ENCODE peak calls at places on chromosomes 3 and 15, in seven cellular contexts. C, K, F, E, V, Z and B are unnamed samples.

GRCh38 chr3:87426916-87427315 is 150.5 kb upstream of the POU1F1 start:
- DNase-seq in C (no peak), K (no peak), F (no peak), E (no peak), V (no peak), Z (no peak), B (no peak)

GRCh38 chr3:126982125-126982521 is 792 bp upstream of the PLXNA1 start:
- DNase-seq in C (peak; percentile 27), K (peak; percentile 44), F (no peak), E (peak; percentile 75), V (peak; percentile 73), Z (no peak), B (peak; percentile 73)

GRCh38 chr3:146594843-146595482 is 10.2 kb downstream of the PLSCR5 start:
- DNase-seq in C (peak; percentile 33), K (no peak), F (no peak), E (peak; percentile 5), V (peak; percentile 6), Z (no peak), B (no peak)

GRCh38 chr15:48833526-48833925 is 22.7 kb upstream of the CEP152 start:
- DNase-seq in C (no peak), K (no peak), F (no peak), E (no peak), V (no peak), Z (no peak), B (no peak)

GRCh38 chr3:53073553-53074365 is 27.9 kb upstream of the SFMBT1 start:
- DNase-seq in C (no peak), K (no peak), F (no peak), E (no peak), V (peak; percentile 77), Z (no peak), B (no peak)

GRCh38 chr15:52392008-52392687 is 96.5 kb upstream of the MYO5C start:
- DNase-seq in C (peak; percentile 45), K (no peak), F (no peak), E (no peak), V (no peak), Z (peak; percentile 41), B (no peak)

GRCh38 chr3:197709135-197709534 is 27.6 kb downstream of the RUBCN start:
- DNase-seq in C (no peak), K (no peak), F (no peak), E (peak; percentile 62), V (peak; percentile 60), Z (no peak), B (no peak)

GRCh38 chr3:142180761-142181362 is 31.5 kb upstream of the TFDP2 start:
- DNase-seq in C (peak; percentile 34), K (no peak), F (peak; percentile 29), E (peak; percentile 52), V (peak; percentile 52), Z (no peak), B (peak; percentile 59)

GRCh38 chr3:104673981-104674380 is 692.7 kb upstream of the ALCAM start:
- DNase-seq in C (peak; percentile 17), K (no peak), F (no peak), E (no peak), V (no peak), Z (no peak), B (no peak)

GRCh38 chr3:172530101-172530561 is 6.9 kb upstream of the TNFSF10 start:
- DNase-seq in C (no peak), K (no peak), F (no peak), E (no peak), V (no peak), Z (no peak), B (no peak)

GRCh38 chr15:70051948-70052633 is 45.6 kb downstream of the TLE3 start:
- DNase-seq in C (no peak), K (no peak), F (no peak), E (no peak), V (no peak), Z (no peak), B (no peak)

GRCh38 chr15:52150878-52151277 is 38.3 kb upstream of the BCL2L10 start:
- DNase-seq in C (no peak), K (no peak), F (no peak), E (no peak), V (no peak), Z (no peak), B (no peak)

GRCh38 chr3:123071146-123071545 is 4.3 kb downstream of the PDIA5 start:
- DNase-seq in C (peak; percentile 51), K (no peak), F (no peak), E (no peak), V (peak; percentile 34), Z (no peak), B (no peak)

GRCh38 chr15:100328796-100329195 is 13.0 kb downstream of the ADAMTS17 start:
- DNase-seq in C (no peak), K (no peak), F (no peak), E (no peak), V (no peak), Z (no peak), B (no peak)

GRCh38 chr15:75916978-75917377 is 13.3 kb downstream of the FBXO22 start:
- DNase-seq in C (no peak), K (no peak), F (no peak), E (no peak), V (no peak), Z (no peak), B (no peak)

GRCh38 chr15:99564221-99565030 is 1.4 kb upstream of the MEF2A start:
- DNase-seq in C (peak; percentile 13), K (no peak), F (peak; percentile 32), E (peak; percentile 67), V (peak; percentile 69), Z (no peak), B (no peak)

GRCh38 chr3:52333869-52334557 is 17.9 kb downstream of the DNAH1 start:
- DNase-seq in C (peak; percentile 35), K (no peak), F (no peak), E (no peak), V (no peak), Z (no peak), B (peak; percentile 1)

GRCh38 chr15:40358492-40359353 is 704 bp downstream of the DISP2 start:
- DNase-seq in C (no peak), K (no peak), F (peak; percentile 66), E (peak; percentile 29), V (peak; percentile 56), Z (no peak), B (no peak)
- TF ChIP-seq CTCF in C (peak; percentile 1), K (no peak), F (no peak), E (no peak), V (no peak), Z (peak; percentile 5), B (no peak)

GRCh38 chr3:27681249-27681748 is 40.8 kb downstream of the EOMES start:
- DNase-seq in C (peak; percentile 83), K (no peak), F (no peak), E (peak; percentile 70), V (peak; percentile 83), Z (peak; percentile 41), B (no peak)
- TF ChIP-seq CTCF in C (peak; percentile 81), K (peak; percentile 71), F (peak; percentile 63), E (peak; percentile 54), V (peak; percentile 44), Z (peak; percentile 48), B (peak; percentile 89)

DNA sequence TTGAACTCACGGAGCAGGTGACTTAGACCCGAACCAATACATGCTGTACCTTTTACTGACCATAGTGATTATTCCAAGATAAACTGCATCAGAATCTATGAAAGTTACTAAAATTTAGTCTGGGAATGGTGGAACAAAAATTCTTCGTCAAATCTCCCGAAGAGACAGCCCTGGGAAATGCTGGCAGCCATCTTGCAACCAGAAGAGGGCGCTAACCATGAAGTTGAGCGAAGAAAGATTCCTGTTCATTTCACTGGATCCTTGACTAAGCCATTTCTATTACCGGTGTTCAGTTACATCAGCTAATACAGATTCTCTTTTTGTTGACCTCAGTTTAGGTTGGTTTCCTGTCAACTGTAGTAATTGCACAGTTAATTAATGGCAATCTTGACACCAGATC is 199.6 kb downstream of the SLC9A9 start:
- DNase-seq in C (no peak), K (no peak), F (no peak), E (no peak), V (peak; percentile 14), Z (no peak), B (no peak)
- TF ChIP-seq CTCF in C (no peak), K (no peak), F (no peak), E (peak; percentile 26), V (peak; percentile 52), Z (peak; percentile 46), B (no peak)

DNA sequence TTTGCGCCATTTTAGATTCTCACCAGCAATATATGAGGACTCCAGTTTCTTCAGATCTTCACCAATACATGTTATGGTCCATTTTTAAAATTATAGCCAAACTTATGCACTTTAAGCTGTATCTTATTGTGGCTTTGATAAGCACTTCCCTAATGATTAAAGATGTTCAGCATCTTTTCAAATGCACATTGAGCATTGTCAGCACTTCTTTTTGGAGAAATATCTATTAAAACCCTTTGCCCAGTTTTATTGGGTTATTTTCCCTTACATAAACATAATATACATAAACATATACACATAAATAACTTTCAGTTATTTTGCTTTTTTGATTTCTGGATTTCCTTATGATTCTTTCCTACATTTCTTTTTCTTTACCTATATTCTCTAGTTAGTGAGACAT is 83.8 kb downstream of the ROBO1 start:
- DNase-seq in C (no peak), K (no peak), F (no peak), E (no peak), V (no peak), Z (no peak), B (no peak)
- TF ChIP-seq CTCF in C (no peak), K (no peak), F (no peak), E (no peak), V (no peak), Z (no peak), B (no peak)

DNA sequence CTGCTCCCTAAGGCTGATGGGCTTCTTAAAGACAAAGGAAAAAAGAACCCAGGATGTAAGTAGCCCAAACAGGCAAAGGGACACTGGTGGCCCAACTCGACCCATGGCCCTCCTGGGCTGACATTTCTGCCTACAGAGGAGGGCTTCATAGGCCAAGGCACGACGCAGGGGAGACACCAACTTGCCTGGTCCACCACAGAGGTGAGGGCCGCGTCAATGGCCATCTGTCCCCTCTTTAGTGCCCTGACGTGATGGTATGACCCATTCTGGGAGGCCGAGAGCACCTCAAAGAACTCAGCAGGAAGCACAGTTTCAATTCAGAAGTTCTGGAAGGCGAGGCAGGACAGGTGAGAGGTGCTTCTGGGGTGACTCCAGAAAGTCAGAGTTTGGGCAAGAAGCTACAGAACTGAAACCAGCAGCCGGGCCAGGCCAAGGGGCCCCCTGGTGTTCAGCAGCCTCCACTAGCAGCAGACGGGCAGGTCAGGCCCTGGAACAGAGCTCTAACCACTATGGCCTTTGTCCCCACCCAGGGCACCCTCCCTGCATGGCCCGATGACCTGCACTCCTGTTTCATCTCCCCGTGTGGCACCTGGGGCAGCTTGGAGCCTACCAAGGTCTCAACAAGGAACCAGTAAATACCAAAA is 45.1 kb downstream of the HMCES start:
- DNase-seq in C (no peak), K (no peak), F (no peak), E (peak; percentile 73), V (no peak), Z (no peak), B (no peak)
- TF ChIP-seq CTCF in C (no peak), K (no peak), F (no peak), E (peak; percentile 57), V (peak; percentile 11), Z (no peak), B (peak; percentile 27)

GRCh38 chr3:132730891-132731580 is 8.8 kb upstream of the NPHP3 start:
- DNase-seq in C (peak; percentile 57), K (no peak), F (no peak), E (peak; percentile 42), V (peak; percentile 49), Z (no peak), B (no peak)
- TF ChIP-seq CTCF in C (peak; percentile 67), K (peak; percentile 12), F (no peak), E (peak; percentile 43), V (peak; percentile 10), Z (peak; percentile 49), B (no peak)